ENCODE peak calls at places on chromosomes 13 and 19, in four cellular contexts. A is EH; K is left ventricle myocardium inferior; D is CD4-positive, alpha-beta T cell. S is an unnamed sample.

GRCh38 chr19:49889687-49890348 is 6.9 kb downstream of the IL4I1 start:
- DNase-seq in A (peak; percentile 61), K (peak; percentile 74), D (peak; percentile 66), S (peak; percentile 94)

GRCh38 chr19:17136026-17136425 is 60.4 kb downstream of the MYO9B start:
- DNase-seq in A (peak; percentile 22), K (no peak), D (no peak), S (no peak)

GRCh38 chr19:1856345-1856697 is 7.1 kb downstream of the KLF16 start:
- DNase-seq in A (no peak), K (no peak), D (no peak), S (no peak)

GRCh38 chr13:41352935-41353801 is 42.1 kb downstream of the NAA16 start:
- DNase-seq in A (peak; percentile 57), K (no peak), D (peak; percentile 30), S (no peak)

GRCh38 chr13:110651271-110651670 is 35.9 kb downstream of the NAXD start:
- DNase-seq in A (no peak), K (no peak), D (no peak), S (no peak)

GRCh38 chr19:11465605-11466004 is 15.2 kb downstream of the ELAVL3 start:
- DNase-seq in A (no peak), K (no peak), D (no peak), S (no peak)

GRCh38 chr13:36428083-36428482 is 4.2 kb upstream of the CCNA1 start:
- DNase-seq in A (no peak), K (no peak), D (no peak), S (no peak)

GRCh38 chr13:98909016-98909415 is 68.8 kb downstream of the DOCK9 start:
- DNase-seq in A (no peak), K (no peak), D (no peak), S (no peak)

GRCh38 chr19:3420909-3421619 is 54.7 kb downstream of the NFIC start:
- DNase-seq in A (no peak), K (no peak), D (no peak), S (no peak)

GRCh38 chr13:45092668-45093067 is 27.6 kb upstream of the GTF2F2 start:
- DNase-seq in A (peak; percentile 46), K (no peak), D (no peak), S (no peak)

GRCh38 chr13:93388701-93389100 is 162.1 kb downstream of the GPC6 start:
- DNase-seq in A (no peak), K (no peak), D (no peak), S (no peak)

GRCh38 chr13:81058916-81059290 is 718.0 kb upstream of the SPRY2 start:
- DNase-seq in A (no peak), K (no peak), D (no peak), S (no peak)

GRCh38 chr13:52809310-52809769 is 39.1 kb downstream of the PCDH8 start:
- DNase-seq in A (peak; percentile 54), K (peak; percentile 33), D (no peak), S (no peak)

GRCh38 chr19:30625947-30626346 is 253.8 kb downstream of the ZNF536 start:
- DNase-seq in A (no peak), K (no peak), D (no peak), S (no peak)

GRCh38 chr13:46345400-46345799 is 41.7 kb downstream of the RUBCNL start:
- DNase-seq in A (no peak), K (no peak), D (no peak), S (no peak)

GRCh38 chr19:11416346-11417052 is 2.6 kb downstream of the RGL3 start:
- DNase-seq in A (no peak), K (no peak), D (no peak), S (no peak)

S was measured in mesenteric fat pad.